ENCODE peak calls at places on chromosomes 1 and 21, in nine cellular contexts. Z, M, R, L, P, O, T, N and D are unnamed samples.

GRCh38 chr1:74375376-74375775 is 137.0 kb downstream of the LRRC53 start:
- DNase-seq in R (no peak), Z (no peak), N (no peak), M (no peak), P (no peak), T (no peak), L (no peak), O (no peak), D (no peak)

GRCh38 chr1:168865850-168866620 is 137.0 kb upstream of the DPT start:
- DNase-seq in Z (no peak), L (no peak), N (no peak), T (no peak), R (no peak), P (no peak), M (no peak), O (no peak), D (no peak)

GRCh38 chr21:42556960-42557359 is 43.3 kb downstream of the SLC37A1 start:
- DNase-seq in O (no peak), L (no peak), T (no peak), P (no peak), Z (peak), N (peak), M (no peak), R (no peak), D (no peak)

GRCh38 chr1:61477301-61477700 is 247.6 kb downstream of the TM2D1 start:
- DNase-seq in P (no peak), L (no peak), O (no peak), Z (no peak), T (no peak), M (no peak), N (no peak), R (no peak), D (no peak)

GRCh38 chr1:19817160-19817559 is 2.1 kb upstream of the RNF186 start:
- DNase-seq in Z (no peak), L (no peak), T (no peak), O (no peak), R (no peak), N (no peak), M (no peak), P (no peak), D (no peak)

GRCh38 chr1:4345126-4345525 is 309.3 kb upstream of the AJAP1 start:
- DNase-seq in T (no peak), O (no peak), R (no peak), L (no peak), P (no peak), Z (no peak), N (no peak), M (no peak), D (no peak)

GRCh38 chr1:71434240-71434639 is 353.4 kb upstream of the ZRANB2 start:
- DNase-seq in M (no peak), O (no peak), L (no peak), N (no peak), P (no peak), R (no peak), T (no peak), Z (no peak), D (no peak)

GRCh38 chr1:38327559-38327973 is 281.0 kb upstream of the POU3F1 start:
- DNase-seq in Z (no peak), N (no peak), R (no peak), P (no peak), T (no peak), O (no peak), L (no peak), M (no peak), D (no peak)